ENCODE peak calls at places on chromosomes 7 and 10, in ten cellular contexts. B is aorta; V is T-helper 2 cell; T is lung microvascular endothelial cell; D is tibial artery; Z is stimulated activated CD4-positive, alpha-beta T cell treated with anti-CD3 and anti-CD28 coated beads, Interleukin-1b, Interleukin-23, amount 100 ng/mL, for 4 hours; M is naive thymus-derived CD4-positive, alpha-beta T cell; F is neural progenitor cell; P is epithelial cell of proximal tubule; L is T-helper 1 cell. Y is an unnamed sample.

GRCh38 chr7:134907639-134908038 is 78.7 kb upstream of the AGBL3 start:
- DNase-seq in B (no peak), V (no peak), T (peak; percentile 46), D (no peak), Z (no peak), M (no peak), F (no peak), P (no peak), L (no peak), Y (no peak)

GRCh38 chr10:112792487-112793196 is 157.4 kb upstream of the TCF7L2 start:
- DNase-seq in B (peak; percentile 79), V (no peak), T (no peak), D (peak; percentile 87), Z (no peak), M (no peak), F (peak; percentile 58), P (no peak), L (no peak), Y (no peak)

GRCh38 chr10:103451871-103452713 is at the start of gene CALHM2:
- DNase-seq in B (peak; percentile 91), V (peak; percentile 50), T (peak; percentile 49), D (peak; percentile 83), Z (peak; percentile 58), M (peak; percentile 46), F (peak; percentile 62), P (no peak), L (no peak), Y (peak; percentile 27)

GRCh38 chr10:61779950-61780659 is 117.4 kb downstream of the CABCOCO1 start:
- DNase-seq in B (peak; percentile 89), V (no peak), T (peak; percentile 96), D (peak; percentile 43), Z (no peak), M (no peak), F (no peak), P (peak; percentile 73), L (no peak), Y (peak; percentile 16)

GRCh38 chr7:22723171-22723601 is 3.8 kb upstream of the IL6 start:
- DNase-seq in B (peak; percentile 90), V (no peak), T (peak; percentile 84), D (peak; percentile 74), Z (no peak), M (no peak), F (no peak), P (no peak), L (no peak), Y (no peak)

GRCh38 chr10:92045641-92046106 is 122.1 kb downstream of the BTAF1 start:
- DNase-seq in B (no peak), V (no peak), T (no peak), D (no peak), Z (no peak), M (no peak), F (peak; percentile 50), P (no peak), L (no peak), Y (no peak)

GRCh38 chr10:60208676-60209269 is 180.9 kb downstream of the ANK3 start:
- DNase-seq in B (no peak), V (no peak), T (peak; percentile 64), D (no peak), Z (no peak), M (no peak), F (peak; percentile 71), P (peak; percentile 6), L (no peak), Y (peak; percentile 24)

GRCh38 chr10:50832171-50832751 is 53.2 kb downstream of the A1CF start:
- DNase-seq in B (no peak), V (no peak), T (no peak), D (no peak), Z (no peak), M (no peak), F (no peak), P (no peak), L (no peak), Y (no peak)

GRCh38 chr7:137961200-137962177 is 40.4 kb downstream of the CREB3L2 start:
- DNase-seq in B (no peak), V (no peak), T (no peak), D (peak; percentile 54), Z (no peak), M (no peak), F (no peak), P (no peak), L (no peak), Y (no peak)

GRCh38 chr10:1019362-1019761 is 6.3 kb downstream of the IDI2 start:
- DNase-seq in B (no peak), V (no peak), T (no peak), D (no peak), Z (no peak), M (no peak), F (no peak), P (no peak), L (no peak), Y (no peak)

GRCh38 chr10:28849309-28849708 is 172.0 kb downstream of the BAMBI start:
- DNase-seq in B (no peak), V (no peak), T (no peak), D (no peak), Z (no peak), M (no peak), F (no peak), P (no peak), L (no peak), Y (no peak)

GRCh38 chr10:122853665-122854313 is 8.1 kb upstream of the CUZD1 start:
- DNase-seq in B (no peak), V (no peak), T (no peak), D (no peak), Z (no peak), M (no peak), F (no peak), P (no peak), L (no peak), Y (no peak)

Y was measured in SW480.